ENCODE peak calls at places on chromosomes 6 and 20, in seven cellular contexts. U is HFFc6; G is CD8-positive, alpha-beta T cell; Z is astrocyte; Q is PC-9; X is AG10803; J is NB4. M is an unnamed sample.

GRCh38 chr6:166305562-166306117 is 2.6 kb downstream of the PRR18 start:
- DNase-seq in J (no peak), X (no peak), Z (no peak), G (no peak), U (no peak), Q (no peak), M (no peak)

GRCh38 chr6:69812746-69813427 is 16.1 kb upstream of the LMBRD1 start:
- DNase-seq in Z (no peak), G (no peak), J (no peak), U (no peak), X (no peak), Q (no peak), M (no peak)

GRCh38 chr20:54350415-54350814 is 125.0 kb upstream of the DOK5 start:
- DNase-seq in X (peak; percentile 24), U (no peak), Q (no peak), J (no peak), Z (peak; percentile 35), G (no peak), M (no peak)

GRCh38 chr6:41519748-41520699 is 26.2 kb upstream of the FOXP4 start:
- DNase-seq in J (no peak), Z (no peak), Q (no peak), X (no peak), G (no peak), U (no peak), M (no peak)

GRCh38 chr6:149476789-149477455 is 7.9 kb downstream of the ZC3H12D start:
- DNase-seq in G (no peak), Q (no peak), Z (no peak), U (no peak), J (no peak), X (no peak), M (no peak)

GRCh38 chr6:3390698-3391097 is 66.2 kb downstream of the SLC22A23 start:
- DNase-seq in X (peak; percentile 98), Q (peak; percentile 82), Z (peak; percentile 97), J (no peak), U (peak; percentile 41), G (no peak), M (no peak)

GRCh38 chr20:16209826-16210365 is 363.4 kb downstream of the KIF16B start:
- DNase-seq in G (no peak), Q (no peak), J (no peak), U (no peak), X (peak; percentile 45), Z (no peak), M (no peak)

GRCh38 chr6:126786262-126786661 is 332.2 kb upstream of the RSPO3 start:
- DNase-seq in G (no peak), Z (peak; percentile 3), J (no peak), Q (no peak), X (no peak), U (no peak), M (no peak)

GRCh38 chr6:36807750-36808149 is 31.5 kb downstream of the CPNE5 start:
- DNase-seq in G (no peak), Z (no peak), J (no peak), Q (no peak), X (no peak), U (no peak), M (no peak)

GRCh38 chr20:46127396-46128010 is 9.4 kb downstream of the CD40 start:
- DNase-seq in J (no peak), G (no peak), Z (no peak), X (no peak), U (no peak), Q (no peak), M (no peak)

GRCh38 chr6:111478749-111479148 is 4.3 kb downstream of the REV3L start:
- DNase-seq in X (peak; percentile 69), Z (no peak), G (no peak), U (peak; percentile 60), Q (no peak), J (peak; percentile 80), M (no peak)
- TF ChIP-seq CTCF in X (peak; percentile 57), Z (no peak), G (peak; percentile 49), U (peak; percentile 61), Q (peak; percentile 57), J (peak; percentile 36), M (peak; percentile 37)

GRCh38 chr6:156752666-156753301 is 24.4 kb upstream of the ARID1B start:
- DNase-seq in J (peak; percentile 16), U (no peak), X (no peak), Q (no peak), G (no peak), Z (no peak), M (no peak)
- TF ChIP-seq CTCF in J (no peak), U (peak; percentile 21), X (peak; percentile 31), Q (no peak), G (no peak), Z (no peak), M (no peak)

GRCh38 chr6:132020138-132020551 is 69.0 kb upstream of the CCN2 start:
- DNase-seq in G (no peak), X (peak; percentile 28), J (no peak), Z (peak; percentile 4), U (no peak), Q (no peak), M (no peak)

GRCh38 chr6:132021552-132022375 is 70.6 kb upstream of the CCN2 start:
- DNase-seq in Z (no peak), J (no peak), G (no peak), Q (no peak), U (no peak), X (peak; percentile 40), M (no peak)

GRCh38 chr6:132017921-132018320 is 66.7 kb upstream of the CCN2 start:
- DNase-seq in Q (no peak), U (no peak), Z (no peak), X (no peak), J (no peak), G (no peak), M (no peak)

GRCh38 chr6:132025468-132025867 is 74.3 kb upstream of the CCN2 start:
- DNase-seq in J (no peak), U (no peak), Z (no peak), G (no peak), X (no peak), Q (no peak), M (no peak)

DNA sequence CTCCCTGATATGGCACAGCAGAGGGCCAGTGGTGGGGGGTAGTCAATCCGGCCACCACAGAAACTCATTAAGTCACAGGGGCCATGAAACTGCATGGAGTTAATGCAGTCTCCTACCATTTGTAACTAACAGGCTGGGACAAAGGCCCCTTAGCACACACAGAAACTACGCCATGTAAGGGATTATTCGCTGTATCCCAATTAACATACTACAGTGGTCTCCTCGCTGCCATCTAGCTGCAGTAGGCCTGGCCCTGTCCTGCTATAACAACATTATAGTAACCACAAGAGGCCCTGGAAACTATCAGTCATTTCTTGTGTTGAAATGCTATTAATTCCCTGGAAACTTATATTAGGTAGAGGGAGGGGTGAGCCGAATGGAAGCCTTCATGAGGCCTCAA is 72.3 kb upstream of the CCN2 start:
- DNase-seq in G (no peak), U (no peak), Z (peak; percentile 8), Q (no peak), J (no peak), X (no peak), M (no peak)
- TF ChIP-seq CTCF in G (no peak), U (no peak), Z (no peak), Q (no peak), J (no peak), X (no peak), M (no peak)

GRCh38 chr6:160765412-160765811 is 63.4 kb downstream of the PLG start:
- DNase-seq in U (no peak), J (no peak), Z (no peak), X (no peak), G (no peak), Q (no peak), M (no peak)
- TF ChIP-seq CTCF in U (no peak), J (no peak), Z (no peak), X (no peak), G (no peak), Q (no peak), M (no peak)

GRCh38 chr6:106084106-106084963 is 1.8 kb upstream of the PRDM1 start:
- DNase-seq in G (no peak), X (peak; percentile 94), J (peak; percentile 90), U (peak; percentile 90), Z (peak; percentile 87), Q (no peak), M (no peak)
- TF ChIP-seq CTCF in G (no peak), X (peak; percentile 77), J (peak; percentile 87), U (peak; percentile 88), Z (peak; percentile 71), Q (no peak), M (peak; percentile 69)

DNA sequence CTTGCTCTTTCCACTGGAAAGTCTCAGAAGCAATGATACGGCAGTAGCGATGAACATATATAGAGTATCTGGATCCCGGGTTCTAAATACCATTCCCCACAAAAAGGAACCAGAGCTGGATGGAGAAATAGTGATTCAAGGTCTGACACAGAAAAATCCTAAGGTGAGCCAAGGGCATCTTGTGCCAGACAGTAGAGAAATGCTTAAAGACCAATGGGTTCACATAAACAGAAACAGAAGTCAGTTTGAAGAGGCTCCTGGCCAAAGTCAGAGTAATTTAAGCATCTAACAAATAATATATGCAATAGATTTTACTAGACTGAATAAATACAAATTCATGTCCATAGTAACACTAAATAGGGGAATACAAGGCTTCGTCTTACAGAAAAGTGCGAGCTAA is 54.7 kb downstream of the RGS17 start:
- DNase-seq in Q (no peak), Z (no peak), J (no peak), X (no peak), U (no peak), G (no peak), M (no peak)
- TF ChIP-seq CTCF in Q (no peak), Z (no peak), J (no peak), X (no peak), U (no peak), G (no peak), M (no peak)

GRCh38 chr6:130932438-130932837 is 105.2 kb downstream of the SMLR1 start:
- DNase-seq in G (no peak), X (peak; percentile 22), Q (no peak), Z (no peak), U (no peak), J (peak; percentile 6), M (no peak)
- TF ChIP-seq CTCF in G (no peak), X (no peak), Q (no peak), Z (no peak), U (no peak), J (no peak), M (no peak)

GRCh38 chr6:7993952-7994351 is 70.2 kb downstream of the BLOC1S5 start:
- DNase-seq in J (peak; percentile 9), U (no peak), X (no peak), Q (no peak), Z (no peak), G (no peak), M (no peak)
- TF ChIP-seq CTCF in J (no peak), U (no peak), X (no peak), Q (peak; percentile 20), Z (no peak), G (no peak), M (no peak)

DNA sequence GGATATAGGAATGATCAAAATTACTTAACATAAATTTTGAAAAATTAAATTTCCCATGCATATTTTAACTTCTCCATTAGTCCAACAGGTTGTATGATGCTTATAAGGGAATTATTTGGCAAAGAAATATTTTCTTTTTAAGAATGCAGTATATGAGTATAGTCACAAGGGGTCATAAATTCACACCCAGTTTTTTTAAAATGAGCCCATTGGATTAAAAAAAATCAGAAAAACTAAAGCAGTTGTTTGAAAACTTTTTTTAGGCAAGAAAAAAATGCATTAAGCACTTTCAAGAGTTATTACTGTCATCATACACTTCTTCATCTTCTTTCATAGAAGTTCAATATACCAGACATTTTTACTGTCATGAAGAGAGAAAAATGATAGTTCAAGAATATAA is 404.2 kb upstream of the FLRT3 start:
- DNase-seq in Q (no peak), J (no peak), U (no peak), G (no peak), Z (no peak), X (no peak), M (no peak)
- TF ChIP-seq CTCF in Q (no peak), J (no peak), U (no peak), G (no peak), Z (no peak), X (no peak), M (peak; percentile 28)

M was measured in type B pancreatic cell.